ENCODE peak calls at places on chromosomes 7 and 10, in five cellular contexts. B, C, J, V and Q are unnamed samples.
A peak's percentile ranks its signal among the peaks of the same experiment; 100 is the strongest.

GRCh38 chr10:117541405-117541908 is 1.1 kb upstream of the EMX2 start:
- DNase-seq in B (peak; percentile 85), C (peak; percentile 81), J (no peak), V (peak; percentile 94), Q (peak; percentile 70)

GRCh38 chr10:113073549-113074189 is 123.6 kb downstream of the TCF7L2 start:
- DNase-seq in B (peak; percentile 97), C (peak; percentile 84), J (peak; percentile 51), V (peak; percentile 88), Q (peak; percentile 96)

GRCh38 chr10:132094581-132095234 is 29.0 kb downstream of the JAKMIP3 start:
- DNase-seq in B (no peak), C (no peak), J (no peak), V (no peak), Q (no peak)

GRCh38 chr10:127433951-127434350 is 115.2 kb upstream of the NPS start:
- DNase-seq in B (no peak), C (no peak), J (no peak), V (no peak), Q (no peak)

GRCh38 chr10:15309221-15309620 is 61.9 kb downstream of the FAM171A1 start:
- DNase-seq in B (no peak), C (no peak), J (no peak), V (no peak), Q (no peak)

GRCh38 chr10:10528563-10528910 is 489.1 kb upstream of the CELF2 start:
- DNase-seq in B (peak; percentile 66), C (no peak), J (no peak), V (no peak), Q (peak; percentile 61)

GRCh38 chr7:134826105-134826504 is 46.7 kb downstream of the CALD1 start:
- DNase-seq in B (peak; percentile 95), C (no peak), J (no peak), V (no peak), Q (peak; percentile 89)

GRCh38 chr10:123750901-123751300 is 84.7 kb downstream of the GPR26 start:
- DNase-seq in B (no peak), C (no peak), J (no peak), V (no peak), Q (no peak)

GRCh38 chr10:14356921-14357320 is 26.2 kb upstream of the FRMD4A start:
- DNase-seq in B (no peak), C (no peak), J (no peak), V (no peak), Q (peak; percentile 37)

GRCh38 chr10:104329754-104330153 is 8.5 kb downstream of the ITPRIP start:
- DNase-seq in B (peak; percentile 70), C (no peak), J (no peak), V (peak; percentile 63), Q (peak; percentile 82)
- H3K4me3 ChIP-seq in B (no peak overlapping the region), C (no peak overlapping the region), J (no peak overlapping the region), V (no peak overlapping the region), Q (peak overlapping the region; percentile 46)

DNA sequence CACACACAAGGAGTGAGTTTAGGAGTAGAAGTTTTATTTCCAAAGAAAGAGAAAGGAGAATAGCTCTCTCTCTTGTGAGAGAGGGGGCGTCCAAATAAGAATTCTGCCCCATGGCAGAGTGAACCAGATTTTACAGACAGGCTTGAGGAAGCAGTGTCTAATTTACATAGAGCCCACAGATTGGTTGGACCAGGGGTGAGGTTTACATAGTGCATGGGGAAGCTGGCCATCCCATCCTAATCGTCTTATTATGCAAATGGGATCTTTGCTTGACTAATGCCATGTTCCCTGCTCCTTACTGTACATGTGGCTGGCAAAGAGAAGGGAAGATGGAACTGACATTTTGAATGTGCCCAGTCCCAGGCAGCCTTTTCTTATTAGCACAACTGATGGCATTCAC is 60.0 kb upstream of the ACSM6 start:
- DNase-seq in B (no peak), C (no peak), J (peak; percentile 37), V (no peak), Q (no peak)
- H3K4me3 ChIP-seq in B (no peak overlapping the region), C (no peak overlapping the region), J (no peak overlapping the region), V (no peak overlapping the region), Q (no peak overlapping the region)

GRCh38 chr7:128347573-128348147 is 4.0 kb upstream of the RBM28 start:
- DNase-seq in B (peak; percentile 67), C (peak; percentile 56), J (peak; percentile 75), V (no peak), Q (peak; percentile 67)

GRCh38 chr7:128343554-128344430 is at the start of gene RBM28:
- DNase-seq in B (peak; percentile 94), C (peak; percentile 95), J (peak; percentile 93), V (peak; percentile 93), Q (peak; percentile 94)

GRCh38 chr7:128344431-128344774 is 695 bp upstream of the RBM28 start:
- DNase-seq in B (no peak), C (no peak), J (no peak), V (no peak), Q (no peak)

DNA sequence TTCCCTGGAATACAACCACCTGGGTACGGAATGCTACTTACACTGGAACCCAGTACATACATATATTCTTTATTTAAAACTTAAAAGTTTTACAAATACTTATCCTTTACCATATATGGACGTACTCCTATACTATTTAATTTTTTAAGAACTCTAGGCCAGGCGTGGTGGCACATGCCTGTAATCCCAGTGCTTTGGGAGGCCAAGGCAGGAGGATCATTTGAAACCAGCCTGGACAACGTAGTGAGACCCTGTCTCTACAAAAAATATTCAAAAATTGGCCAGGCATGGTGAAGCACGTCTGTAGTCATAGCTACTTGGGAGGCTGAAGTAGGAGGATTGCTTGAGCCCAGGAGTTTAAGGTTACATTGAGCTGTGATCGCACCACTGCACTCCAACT is 2.0 kb downstream of the RBM28 start:
- DNase-seq in B (no peak), C (no peak), J (no peak), V (no peak), Q (no peak)
- H3K4me3 ChIP-seq in B (no peak overlapping the region), C (no peak overlapping the region), J (no peak overlapping the region), V (no peak overlapping the region), Q (no peak overlapping the region)

GRCh38 chr10:70255329-70256299 is 22.4 kb upstream of the PPA1 start:
- DNase-seq in B (no peak), C (no peak), J (peak; percentile 64), V (no peak), Q (peak; percentile 68)
- H3K4me3 ChIP-seq in B (peak overlapping the region; percentile 22), C (no peak overlapping the region), J (no peak overlapping the region), V (peak overlapping the region; percentile 11), Q (no peak overlapping the region)

DNA sequence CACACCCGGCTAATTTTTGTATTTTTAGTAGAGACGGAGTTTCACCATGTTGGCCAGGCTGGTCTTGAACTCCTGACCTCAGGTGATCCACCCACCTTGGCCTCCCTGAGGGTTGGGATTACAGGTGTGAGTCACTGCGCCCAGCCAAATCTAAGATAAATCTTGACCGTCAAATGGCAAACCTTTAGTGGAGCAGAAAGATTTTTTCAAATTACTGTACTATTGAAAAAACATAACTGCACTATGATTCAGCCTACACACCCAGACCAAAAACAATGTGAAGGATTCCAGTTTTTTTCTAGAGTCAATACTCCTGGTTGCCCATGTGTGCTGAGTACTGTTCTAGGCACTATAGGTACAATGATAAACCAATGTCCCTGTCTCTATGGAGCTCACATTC is 33.9 kb upstream of the SVIL start:
- DNase-seq in B (peak; percentile 24), C (no peak), J (no peak), V (no peak), Q (peak; percentile 38)
- H3K4me3 ChIP-seq in B (no peak overlapping the region), C (no peak overlapping the region), J (no peak overlapping the region), V (no peak overlapping the region), Q (no peak overlapping the region)

DNA sequence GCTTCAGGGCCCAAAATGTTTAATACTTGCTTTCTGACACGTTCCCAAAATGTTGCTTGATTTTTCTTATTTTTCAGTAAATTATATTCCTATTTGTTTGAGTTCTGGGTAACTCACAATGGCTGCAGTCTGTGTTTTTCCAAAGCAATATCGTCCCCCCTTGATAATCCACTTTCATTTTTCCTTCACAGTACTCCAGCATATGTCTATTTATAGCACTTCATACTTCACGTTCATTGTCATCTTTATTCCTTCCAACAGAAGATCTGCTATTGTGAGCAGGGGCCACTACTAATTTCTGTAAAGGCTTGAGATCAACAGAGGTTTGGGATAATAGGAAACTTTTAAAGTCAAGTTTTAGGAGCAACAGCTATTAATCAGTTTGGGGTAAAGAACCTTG is 11.6 kb downstream of the CPEB3 start:
- DNase-seq in B (peak; percentile 47), C (no peak), J (no peak), V (no peak), Q (peak; percentile 19)
- H3K4me3 ChIP-seq in B (no peak overlapping the region), C (no peak overlapping the region), J (no peak overlapping the region), V (no peak overlapping the region), Q (no peak overlapping the region)

DNA sequence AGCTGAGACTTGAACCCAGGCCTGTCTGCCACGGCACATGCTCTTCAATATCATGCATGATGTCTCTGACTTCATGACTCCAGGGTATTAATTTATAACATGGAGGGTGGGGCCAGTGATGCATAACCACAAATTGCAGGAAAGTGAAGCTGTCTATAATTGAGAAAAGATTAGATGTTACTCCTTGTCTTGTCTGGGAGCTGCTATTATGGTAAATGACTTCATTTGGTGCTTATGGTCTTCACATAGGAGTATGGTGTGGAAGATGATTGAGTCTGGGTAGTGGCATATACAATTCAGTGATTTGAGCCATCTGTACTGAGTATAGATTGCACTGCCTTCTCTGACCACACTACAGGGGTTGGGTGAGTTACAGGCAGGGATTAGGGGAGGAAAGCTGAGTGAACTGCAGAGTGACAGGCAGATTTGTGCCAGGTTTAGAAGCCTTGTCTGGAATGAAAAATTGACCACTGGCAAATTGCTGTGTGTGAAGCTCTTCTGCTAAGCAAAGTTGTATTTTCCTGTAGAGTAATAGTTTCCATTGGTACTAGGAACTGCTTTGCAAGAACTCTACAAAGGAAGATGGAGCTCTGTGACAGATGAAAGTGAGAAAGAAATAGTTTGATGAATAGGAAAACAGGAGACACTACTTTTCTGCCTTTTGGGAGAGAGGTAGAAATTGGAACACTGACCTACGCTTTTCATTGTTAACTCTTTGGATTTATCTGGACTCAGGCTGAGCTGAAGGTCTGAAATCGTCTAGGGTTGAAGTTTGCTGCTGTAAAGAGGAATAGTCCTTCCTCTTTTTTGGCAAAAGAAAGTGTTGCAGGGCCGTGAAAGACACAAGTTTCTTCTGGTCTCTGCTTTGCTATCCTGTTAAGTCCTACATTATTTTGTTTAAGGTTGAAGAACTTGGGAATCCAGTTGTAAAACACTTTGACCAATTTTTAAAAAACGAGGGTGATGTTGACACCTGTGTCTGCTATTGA is 2.7 kb downstream of the SND1 start:
- DNase-seq in B (peak; percentile 31), C (no peak), J (peak; percentile 43), V (no peak), Q (no peak)
- H3K4me3 ChIP-seq in B (no peak overlapping the region), C (no peak overlapping the region), J (peak overlapping the region; percentile 96), V (no peak overlapping the region), Q (peak overlapping the region; percentile 66)

DNA sequence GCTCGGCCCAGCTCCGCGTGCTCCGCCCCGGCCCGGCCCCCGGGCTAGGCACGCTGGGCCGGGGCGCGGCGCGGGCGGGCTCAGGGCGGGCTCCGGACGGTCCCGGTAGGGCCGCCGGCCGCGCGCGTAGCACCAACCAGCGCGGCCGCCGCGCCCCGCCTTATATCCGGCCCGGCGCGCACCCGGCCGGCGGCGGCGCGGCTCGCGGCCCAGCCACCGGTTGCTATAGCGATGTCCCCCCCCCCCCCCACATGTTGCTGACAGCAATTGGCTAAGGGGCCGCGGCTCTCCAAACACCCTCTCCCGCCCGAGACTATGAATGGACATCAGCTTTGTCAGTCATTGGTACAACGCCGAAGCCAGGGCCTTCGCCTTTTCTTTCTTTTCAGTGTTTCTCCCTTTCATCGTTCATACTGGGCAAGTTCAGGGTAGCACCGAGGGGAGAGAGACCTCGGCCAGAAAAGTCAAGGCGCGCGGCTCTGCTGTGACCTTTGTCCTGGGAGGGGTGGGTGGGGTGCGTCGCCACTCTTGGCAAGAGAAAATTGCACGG is 354.1 kb downstream of the DNAJB6 start:
- DNase-seq in B (peak; percentile 93), C (peak; percentile 94), J (peak; percentile 75), V (peak; percentile 36), Q (peak; percentile 63)
- H3K4me3 ChIP-seq in B (peak overlapping the region; percentile 48), C (no peak overlapping the region), J (no peak overlapping the region), V (peak overlapping the region; percentile 43), Q (peak overlapping the region; percentile 19)

GRCh38 chr10:100942229-100942628 is 27.1 kb upstream of the SEMA4G start:
- DNase-seq in B (no peak), C (no peak), J (no peak), V (no peak), Q (no peak)
- H3K4me3 ChIP-seq in B (no peak overlapping the region), C (no peak overlapping the region), J (no peak overlapping the region), V (no peak overlapping the region), Q (no peak overlapping the region)